ENCODE peak calls at places on chromosome 21, in five cellular contexts. N is right cardiac atrium, J is tibial nerve, E is neural progenitor cell, W is lung. H is an unnamed sample.

GRCh38 chr21:26490771-26491170 is 82.3 kb downstream of the CYYR1 start:
- DNase-seq in J (no peak), W (no peak), E (peak; percentile 54), N (no peak), H (no peak)

GRCh38 chr21:36388835-36389234 is 3.6 kb downstream of the CHAF1B start:
- DNase-seq in N (no peak), E (peak; percentile 65), J (no peak), W (peak; percentile 30), H (peak; percentile 68)

GRCh38 chr21:35705888-35706287 is 354.4 kb downstream of the SETD4 start:
- DNase-seq in W (no peak), E (no peak), J (no peak), N (no peak), H (no peak)

GRCh38 chr21:14916676-14917141 is 148.1 kb downstream of the NRIP1 start:
- DNase-seq in J (no peak), W (no peak), E (no peak), N (no peak), H (no peak)

GRCh38 chr21:26918318-26919065 is 48.4 kb downstream of the ADAMTS5 start:
- DNase-seq in N (no peak), J (no peak), E (no peak), W (no peak), H (no peak)

GRCh38 chr21:34734696-34735095 is 65.9 kb downstream of the CLIC6 start:
- DNase-seq in E (no peak), W (no peak), N (no peak), J (no peak), H (no peak)

GRCh38 chr21:33643658-33644311 is 1.5 kb downstream of the ITSN1 start:
- DNase-seq in W (no peak), J (no peak), N (no peak), E (peak; percentile 68), H (peak; percentile 10)

GRCh38 chr21:21971384-21971783 is 973.2 kb downstream of the NCAM2 start:
- DNase-seq in E (no peak), J (no peak), N (no peak), W (no peak), H (no peak)

GRCh38 chr21:28359300-28359699 is 633.4 kb downstream of the LTN1 start:
- DNase-seq in E (no peak), J (no peak), N (no peak), W (no peak), H (no peak)

GRCh38 chr21:31337991-31338891 is 5.8 kb downstream of the TIAM1 start:
- DNase-seq in E (no peak), J (no peak), N (no peak), W (no peak), H (no peak)

GRCh38 chr21:35611752-35612151 is 448.6 kb downstream of the SETD4 start:
- DNase-seq in E (no peak), W (no peak), N (no peak), J (no peak), H (no peak)

GRCh38 chr21:25370311-25370744 is 237.0 kb downstream of the MRPL39 start:
- DNase-seq in N (no peak), J (no peak), W (no peak), E (no peak), H (no peak)

GRCh38 chr21:33286600-33287456 is 20.7 kb downstream of the IL10RB start:
- DNase-seq in E (no peak), W (peak; percentile 73), J (peak; percentile 33), N (peak; percentile 81), H (no peak)

GRCh38 chr21:36478941-36479340 is 981 bp downstream of the CLDN14 start:
- DNase-seq in W (no peak), J (no peak), N (peak; percentile 9), E (peak; percentile 55), H (no peak)

GRCh38 chr21:16942703-16943102 is 570.1 kb upstream of the CXADR start:
- DNase-seq in W (no peak), E (peak; percentile 63), J (no peak), N (no peak), H (no peak)

GRCh38 chr21:34110594-34111202 is 37.3 kb downstream of the MRPS6 start:
- DNase-seq in J (no peak), W (no peak), E (no peak), N (no peak), H (no peak)

GRCh38 chr21:16891821-16892220 is 621.0 kb upstream of the CXADR start:
- DNase-seq in W (no peak), N (no peak), E (no peak), J (no peak), H (no peak)

GRCh38 chr21:16187603-16188002 is 457.8 kb downstream of the USP25 start:
- DNase-seq in J (no peak), W (no peak), N (no peak), E (no peak), H (no peak)

GRCh38 chr21:25464275-25464674 is 143.0 kb downstream of the MRPL39 start:
- DNase-seq in J (no peak), E (no peak), W (no peak), N (no peak), H (no peak)

GRCh38 chr21:34722684-34723300 is 54.0 kb downstream of the CLIC6 start:
- DNase-seq in N (no peak), W (no peak), J (no peak), E (peak; percentile 67), H (no peak)

DNA sequence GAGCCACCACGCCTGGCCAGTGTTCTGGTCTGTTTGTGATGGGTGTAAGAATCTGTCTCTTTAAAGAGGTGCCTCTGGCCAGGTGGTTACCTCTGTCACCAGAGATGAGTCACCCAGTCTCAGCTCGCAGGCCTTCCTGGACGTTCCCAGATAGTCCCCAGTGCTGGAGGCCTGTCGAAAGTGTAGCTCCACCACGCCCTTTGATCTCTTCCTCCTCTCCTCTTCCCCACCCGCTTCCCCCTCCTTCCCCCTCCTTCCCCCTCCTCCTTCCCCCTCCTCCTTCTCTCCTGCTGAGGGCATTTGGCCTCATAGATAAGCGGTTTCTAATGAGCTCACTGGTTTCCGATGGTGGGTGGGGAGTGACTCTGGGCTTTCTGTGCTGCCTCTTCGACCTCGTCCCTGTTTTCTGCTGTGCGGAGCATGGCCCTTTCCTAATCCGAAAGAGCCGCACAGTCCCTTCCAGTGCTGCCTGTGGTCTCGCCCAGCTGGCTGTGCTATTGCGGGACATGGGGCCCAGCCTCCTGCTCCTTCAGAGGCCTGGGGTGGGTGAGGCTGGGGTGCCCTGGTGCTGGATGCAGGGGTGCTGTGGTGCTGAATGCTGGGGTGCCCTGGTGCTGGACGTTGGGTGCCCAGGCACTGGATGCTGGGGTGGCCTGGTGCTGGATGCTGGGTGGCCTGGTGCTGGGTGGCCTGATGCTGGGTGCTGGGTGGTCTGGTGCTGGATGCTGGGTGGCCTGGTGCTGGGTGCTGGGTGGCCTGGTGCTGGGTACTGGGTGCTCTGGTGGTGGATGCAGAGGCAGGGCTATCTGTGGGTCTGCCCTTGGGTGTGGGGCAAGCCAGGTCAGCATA is 19.2 kb downstream of the AGPAT3 start:
- DNase-seq in E (peak; percentile 65), J (no peak), W (no peak), N (peak; percentile 73), H (peak; percentile 38)
- H3K4me3 ChIP-seq in E (no peak overlapping the region), J (no peak overlapping the region), W (no peak overlapping the region), N (no peak overlapping the region), H (no peak overlapping the region)

DNA sequence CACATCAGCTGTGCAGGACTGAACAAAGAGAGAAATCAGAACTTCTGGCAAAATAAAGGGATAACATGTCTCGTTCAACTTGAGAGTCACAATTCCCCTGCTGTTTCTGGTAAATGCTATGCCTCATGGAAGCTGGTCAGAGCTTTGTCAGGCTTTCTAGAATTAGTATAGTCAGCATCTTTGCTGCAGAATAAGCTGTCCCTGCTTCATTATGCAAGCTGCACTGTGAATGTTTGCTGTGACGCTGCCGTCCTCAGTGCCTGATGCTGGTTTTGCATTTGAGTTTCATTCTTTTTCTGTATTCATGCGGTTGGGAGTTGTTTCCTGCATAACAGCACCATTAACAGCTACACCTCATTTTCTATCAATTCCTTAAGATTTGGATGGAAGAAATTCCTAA is 96.4 kb upstream of the KCNJ6 start:
- DNase-seq in J (no peak), N (no peak), W (no peak), E (no peak), H (no peak)
- H3K4me3 ChIP-seq in J (no peak overlapping the region), N (no peak overlapping the region), W (no peak overlapping the region), E (no peak overlapping the region), H (no peak overlapping the region)

GRCh38 chr21:37915516-37915915 is 741 bp downstream of the KCNJ6 start:
- DNase-seq in J (no peak), E (peak; percentile 36), W (no peak), N (no peak), H (no peak)
- H3K4me3 ChIP-seq in J (no peak overlapping the region), E (peak overlapping the region; percentile 70), W (no peak overlapping the region), N (peak overlapping the region; percentile 30), H (peak overlapping the region; percentile 65)

GRCh38 chr21:42002421-42002958 is 7.7 kb downstream of the ZBTB21 start:
- DNase-seq in E (no peak), J (no peak), W (no peak), N (no peak), H (peak; percentile 72)
- H3K4me3 ChIP-seq in E (no peak overlapping the region), J (no peak overlapping the region), W (no peak overlapping the region), N (no peak overlapping the region), H (no peak overlapping the region)

DNA sequence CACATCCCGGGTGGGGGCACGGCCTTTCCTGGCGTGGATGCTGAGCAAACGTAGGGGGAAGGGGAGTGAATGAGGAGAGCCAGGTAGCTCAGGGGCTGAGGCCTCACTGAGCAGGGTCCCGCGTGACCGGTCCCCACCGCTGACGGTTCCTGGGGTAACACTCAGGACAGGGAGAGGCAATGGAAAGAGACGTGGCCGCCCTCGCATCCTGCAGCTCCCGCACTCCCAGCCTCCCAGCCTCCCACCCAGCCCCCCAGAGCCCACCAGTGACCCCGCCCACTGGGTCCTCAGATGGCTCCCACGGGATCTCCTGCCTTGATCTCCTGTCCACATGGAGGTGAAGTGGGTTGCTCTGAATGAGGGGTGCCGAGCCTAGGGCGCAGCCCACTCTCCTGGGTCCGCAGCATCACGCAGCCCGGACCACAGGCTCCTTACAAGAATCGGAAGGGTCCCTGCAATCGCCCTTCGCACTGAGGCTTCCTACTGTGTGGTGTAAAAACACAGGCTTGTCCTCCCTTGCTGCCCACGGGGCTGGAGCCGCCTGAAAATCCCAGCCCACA is 2.4 kb downstream of the TSPEAR start:
- DNase-seq in W (no peak), E (no peak), N (no peak), J (no peak), H (no peak)
- H3K4me3 ChIP-seq in W (no peak overlapping the region), E (peak overlapping the region; percentile 22), N (no peak overlapping the region), J (no peak overlapping the region), H (no peak overlapping the region)

GRCh38 chr21:46099476-46099875 is 1.6 kb downstream of the COL6A2 start:
- DNase-seq in W (peak; percentile 28), J (peak; percentile 10), N (peak; percentile 76), E (peak; percentile 34), H (no peak)
- H3K4me3 ChIP-seq in W (no peak overlapping the region), J (peak overlapping the region; percentile 76), N (peak overlapping the region; percentile 94), E (no peak overlapping the region), H (no peak overlapping the region)

GRCh38 chr21:44706706-44707615 is 4.4 kb downstream of the TSPEAR start:
- DNase-seq in E (peak; percentile 51), W (no peak), N (no peak), J (no peak), H (no peak)
- H3K4me3 ChIP-seq in E (peak overlapping the region; percentile 22), W (no peak overlapping the region), N (no peak overlapping the region), J (no peak overlapping the region), H (no peak overlapping the region)